ENCODE peak calls at places on chromosomes 3 and 15, in six cellular contexts. One of them, this sample, is unnamed.
A peak's percentile ranks its signal among the peaks of the same experiment; 100 is the strongest.

GRCh38 chr3:75768303-75769017 is 16.9 kb downstream of the ZNF717 start:
- DNase-seq in aorta: no peak
- DNase-seq in A549: no peak
- DNase-seq in colonic mucosa: no peak
- DNase-seq in SK-N-SH: no peak
- DNase-seq in HepG2: no peak
- DNase-seq in this sample: no peak

GRCh38 chr3:121885386-121885785 is 8.8 kb upstream of the SLC15A2 start:
- DNase-seq in aorta: no peak
- DNase-seq in A549: no peak
- DNase-seq in colonic mucosa: no peak
- DNase-seq in SK-N-SH: no peak
- DNase-seq in HepG2: no peak
- DNase-seq in this sample: no peak

GRCh38 chr15:81054236-81054635 is 53.5 kb downstream of the TLNRD1 start:
- DNase-seq in aorta: no peak
- DNase-seq in A549: no peak
- DNase-seq in colonic mucosa: no peak
- DNase-seq in SK-N-SH: no peak
- DNase-seq in HepG2: no peak
- DNase-seq in this sample: no peak

GRCh38 chr15:31485911-31486461 is 159.4 kb downstream of the KLF13 start:
- DNase-seq in aorta: no peak
- DNase-seq in A549: no peak
- DNase-seq in colonic mucosa: peak; percentile 16
- DNase-seq in SK-N-SH: no peak
- DNase-seq in HepG2: no peak
- DNase-seq in this sample: no peak

GRCh38 chr3:71398157-71398836 is 185.2 kb downstream of the FOXP1 start:
- DNase-seq in aorta: no peak
- DNase-seq in A549: no peak
- DNase-seq in colonic mucosa: no peak
- DNase-seq in SK-N-SH: peak; percentile 67
- DNase-seq in HepG2: no peak
- DNase-seq in this sample: no peak

GRCh38 chr15:101189341-101189679 is 62.5 kb downstream of the CHSY1 start:
- DNase-seq in aorta: no peak
- DNase-seq in A549: no peak
- DNase-seq in colonic mucosa: no peak
- DNase-seq in SK-N-SH: no peak
- DNase-seq in HepG2: no peak
- DNase-seq in this sample: no peak

GRCh38 chr3:11609481-11609880 is 34.2 kb downstream of the VGLL4 start:
- DNase-seq in aorta: no peak
- DNase-seq in A549: no peak
- DNase-seq in colonic mucosa: no peak
- DNase-seq in SK-N-SH: no peak
- DNase-seq in HepG2: no peak
- DNase-seq in this sample: no peak

GRCh38 chr3:158097571-158098553 is 8.4 kb downstream of the SHOX2 start:
- DNase-seq in aorta: peak; percentile 50
- DNase-seq in A549: peak; percentile 90
- DNase-seq in colonic mucosa: peak; percentile 83
- DNase-seq in SK-N-SH: no peak
- DNase-seq in HepG2: peak; percentile 76
- DNase-seq in this sample: peak; percentile 59

GRCh38 chr15:53974813-53975212 is 3.4 kb upstream of the UNC13C start:
- DNase-seq in aorta: no peak
- DNase-seq in A549: peak; percentile 0
- DNase-seq in colonic mucosa: no peak
- DNase-seq in SK-N-SH: no peak
- DNase-seq in HepG2: no peak
- DNase-seq in this sample: no peak

GRCh38 chr3:188646592-188646991 is 492.6 kb downstream of the LPP start:
- DNase-seq in aorta: no peak
- DNase-seq in A549: no peak
- DNase-seq in colonic mucosa: no peak
- DNase-seq in SK-N-SH: no peak
- DNase-seq in HepG2: no peak
- DNase-seq in this sample: no peak

GRCh38 chr15:88605507-88606436 is 15.4 kb upstream of the AEN start:
- DNase-seq in aorta: peak; percentile 63
- DNase-seq in A549: no peak
- DNase-seq in colonic mucosa: no peak
- DNase-seq in SK-N-SH: peak; percentile 65
- DNase-seq in HepG2: no peak
- DNase-seq in this sample: peak; percentile 78

GRCh38 chr15:78075490-78076230 is 1.9 kb downstream of the TBC1D2B start:
- DNase-seq in aorta: peak; percentile 72
- DNase-seq in A549: peak; percentile 38
- DNase-seq in colonic mucosa: peak; percentile 84
- DNase-seq in SK-N-SH: no peak
- DNase-seq in HepG2: peak; percentile 68
- DNase-seq in this sample: peak; percentile 60

GRCh38 chr3:195151866-195152526 is 119.0 kb downstream of the XXYLT1 start:
- DNase-seq in aorta: no peak
- DNase-seq in A549: peak; percentile 26
- DNase-seq in colonic mucosa: no peak
- DNase-seq in SK-N-SH: no peak
- DNase-seq in HepG2: peak; percentile 50
- DNase-seq in this sample: no peak

GRCh38 chr3:149291178-149291577 is 42.3 kb downstream of the TM4SF18 start:
- DNase-seq in aorta: no peak
- DNase-seq in A549: peak; percentile 33
- DNase-seq in colonic mucosa: no peak
- DNase-seq in SK-N-SH: peak; percentile 16
- DNase-seq in HepG2: peak; percentile 32
- DNase-seq in this sample: no peak

GRCh38 chr15:68843425-68844311 is 23.0 kb upstream of the ANP32A start:
- DNase-seq in aorta: no peak
- DNase-seq in A549: no peak
- DNase-seq in colonic mucosa: no peak
- DNase-seq in SK-N-SH: peak; percentile 82
- DNase-seq in HepG2: no peak
- DNase-seq in this sample: no peak

GRCh38 chr3:108602249-108602934 is 12.9 kb downstream of the DZIP3 start:
- DNase-seq in aorta: no peak
- DNase-seq in A549: no peak
- DNase-seq in colonic mucosa: no peak
- DNase-seq in SK-N-SH: no peak
- DNase-seq in HepG2: no peak
- DNase-seq in this sample: no peak

GRCh38 chr15:74632601-74633000 is 17.0 kb downstream of the CLK3 start:
- DNase-seq in aorta: no peak
- DNase-seq in A549: no peak
- DNase-seq in colonic mucosa: no peak
- DNase-seq in SK-N-SH: no peak
- DNase-seq in HepG2: no peak
- DNase-seq in this sample: no peak

GRCh38 chr3:194592798-194593752 is 40.1 kb downstream of the TMEM44 start:
- DNase-seq in aorta: peak; percentile 75
- DNase-seq in A549: peak; percentile 91
- DNase-seq in colonic mucosa: no peak
- DNase-seq in SK-N-SH: peak; percentile 68
- DNase-seq in HepG2: no peak
- DNase-seq in this sample: no peak

GRCh38 chr15:31367730-31368344 is 41.2 kb downstream of the KLF13 start:
- DNase-seq in aorta: no peak
- DNase-seq in A549: no peak
- DNase-seq in colonic mucosa: no peak
- DNase-seq in SK-N-SH: no peak
- DNase-seq in HepG2: no peak
- DNase-seq in this sample: peak; percentile 67

GRCh38 chr3:171874251-171874679 is 31.1 kb downstream of the TMEM212 start:
- DNase-seq in aorta: peak; percentile 48
- DNase-seq in A549: peak; percentile 64
- DNase-seq in colonic mucosa: no peak
- DNase-seq in SK-N-SH: no peak
- DNase-seq in HepG2: peak; percentile 5
- DNase-seq in this sample: no peak

GRCh38 chr3:38313263-38313662 is 31.2 kb downstream of the SLC22A14 start:
- DNase-seq in aorta: no peak
- DNase-seq in A549: no peak
- DNase-seq in colonic mucosa: no peak
- DNase-seq in SK-N-SH: no peak
- DNase-seq in HepG2: no peak
- DNase-seq in this sample: no peak

GRCh38 chr3:155321418-155321817 is 27.9 kb upstream of the STRIT1 start:
- DNase-seq in aorta: no peak
- DNase-seq in A549: no peak
- DNase-seq in colonic mucosa: no peak
- DNase-seq in SK-N-SH: no peak
- DNase-seq in HepG2: no peak
- DNase-seq in this sample: no peak

GRCh38 chr3:50674349-50675178 is at the start of gene DOCK3:
- DNase-seq in aorta: peak; percentile 64
- DNase-seq in A549: no peak
- DNase-seq in colonic mucosa: peak; percentile 40
- DNase-seq in SK-N-SH: peak; percentile 94
- DNase-seq in HepG2: no peak
- DNase-seq in this sample: peak; percentile 68

GRCh38 chr3:108804437-108804836 is 18.1 kb upstream of the TRAT1 start:
- DNase-seq in aorta: no peak
- DNase-seq in A549: no peak
- DNase-seq in colonic mucosa: no peak
- DNase-seq in SK-N-SH: no peak
- DNase-seq in HepG2: no peak
- DNase-seq in this sample: no peak

GRCh38 chr15:92655178-92655995 is at the start of gene FAM174B:
- DNase-seq in aorta: peak; percentile 61
- DNase-seq in A549: peak; percentile 68
- DNase-seq in colonic mucosa: peak; percentile 54
- DNase-seq in SK-N-SH: peak; percentile 92
- DNase-seq in HepG2: no peak
- DNase-seq in this sample: peak; percentile 76

GRCh38 chr3:58093573-58094195 is 85.5 kb downstream of the FLNB start:
- DNase-seq in aorta: no peak
- DNase-seq in A549: peak; percentile 52
- DNase-seq in colonic mucosa: no peak
- DNase-seq in SK-N-SH: no peak
- DNase-seq in HepG2: no peak
- DNase-seq in this sample: no peak

GRCh38 chr3:40079203-40079844 is 230.2 kb upstream of the EIF1B start:
- DNase-seq in aorta: no peak
- DNase-seq in A549: no peak
- DNase-seq in colonic mucosa: no peak
- DNase-seq in SK-N-SH: no peak
- DNase-seq in HepG2: peak; percentile 9
- DNase-seq in this sample: no peak

GRCh38 chr3:138824114-138824506 is 10.6 kb downstream of the PIK3CB start:
- DNase-seq in aorta: no peak
- DNase-seq in A549: no peak
- DNase-seq in colonic mucosa: no peak
- DNase-seq in SK-N-SH: no peak
- DNase-seq in HepG2: no peak
- DNase-seq in this sample: no peak

GRCh38 chr15:60370804-60371700 is 26.7 kb downstream of the ANXA2 start:
- DNase-seq in aorta: peak; percentile 90
- DNase-seq in A549: peak; percentile 98
- DNase-seq in colonic mucosa: peak; percentile 79
- DNase-seq in SK-N-SH: no peak
- DNase-seq in HepG2: peak; percentile 70
- DNase-seq in this sample: peak; percentile 80
- H3K4me1 ChIP-seq in aorta: peaks cover 15% of the 10 kb centered on the region
- H3K4me1 ChIP-seq in A549: peaks cover 75% of the 10 kb centered on the region
- H3K4me1 ChIP-seq in colonic mucosa: peaks cover 21% of the 10 kb centered on the region
- H3K4me1 ChIP-seq in SK-N-SH: peaks cover 17% of the 10 kb centered on the region
- H3K4me1 ChIP-seq in HepG2: peaks cover 76% of the 10 kb centered on the region
- H3K4me1 ChIP-seq in this sample: peaks cover 21% of the 10 kb centered on the region

GRCh38 chr3:185549111-185549510 is 3.3 kb downstream of the LIPH start:
- DNase-seq in aorta: no peak
- DNase-seq in A549: peak; percentile 83
- DNase-seq in colonic mucosa: peak; percentile 78
- DNase-seq in SK-N-SH: no peak
- DNase-seq in HepG2: no peak
- DNase-seq in this sample: no peak
- H3K4me1 ChIP-seq in aorta: no peaks in the 10 kb centered on the region
- H3K4me1 ChIP-seq in A549: peaks cover 65% of the 10 kb centered on the region
- H3K4me1 ChIP-seq in colonic mucosa: no peaks in the 10 kb centered on the region
- H3K4me1 ChIP-seq in SK-N-SH: no peaks in the 10 kb centered on the region
- H3K4me1 ChIP-seq in HepG2: peaks cover 42% of the 10 kb centered on the region
- H3K4me1 ChIP-seq in this sample: no peaks in the 10 kb centered on the region

GRCh38 chr3:141410861-141411771 is 42.8 kb downstream of the ZBTB38 start:
- DNase-seq in aorta: no peak
- DNase-seq in A549: peak; percentile 81
- DNase-seq in colonic mucosa: peak; percentile 33
- DNase-seq in SK-N-SH: no peak
- DNase-seq in HepG2: no peak
- DNase-seq in this sample: no peak
- H3K4me1 ChIP-seq in aorta: peaks cover 4% of the 10 kb centered on the region
- H3K4me1 ChIP-seq in A549: peaks cover 100% of the 10 kb centered on the region
- H3K4me1 ChIP-seq in colonic mucosa: peaks cover 29% of the 10 kb centered on the region
- H3K4me1 ChIP-seq in SK-N-SH: peaks cover 30% of the 10 kb centered on the region
- H3K4me1 ChIP-seq in HepG2: peaks cover 67% of the 10 kb centered on the region
- H3K4me1 ChIP-seq in this sample: peaks cover 45% of the 10 kb centered on the region

GRCh38 chr3:187024561-187025226 is 94.4 kb downstream of the ST6GAL1 start:
- DNase-seq in aorta: no peak
- DNase-seq in A549: no peak
- DNase-seq in colonic mucosa: peak; percentile 15
- DNase-seq in SK-N-SH: no peak
- DNase-seq in HepG2: no peak
- DNase-seq in this sample: no peak

GRCh38 chr3:187025254-187025655 is 94.9 kb downstream of the ST6GAL1 start:
- DNase-seq in aorta: no peak
- DNase-seq in A549: no peak
- DNase-seq in colonic mucosa: no peak
- DNase-seq in SK-N-SH: no peak
- DNase-seq in HepG2: no peak
- DNase-seq in this sample: no peak

GRCh38 chr3:187026321-187026678 is 96.0 kb downstream of the ST6GAL1 start:
- DNase-seq in aorta: no peak
- DNase-seq in A549: no peak
- DNase-seq in colonic mucosa: no peak
- DNase-seq in SK-N-SH: no peak
- DNase-seq in HepG2: no peak
- DNase-seq in this sample: no peak

GRCh38 chr3:187027531-187027936 is 97.2 kb downstream of the ST6GAL1 start:
- DNase-seq in aorta: no peak
- DNase-seq in A549: no peak
- DNase-seq in colonic mucosa: peak; percentile 19
- DNase-seq in SK-N-SH: no peak
- DNase-seq in HepG2: no peak
- DNase-seq in this sample: no peak

DNA sequence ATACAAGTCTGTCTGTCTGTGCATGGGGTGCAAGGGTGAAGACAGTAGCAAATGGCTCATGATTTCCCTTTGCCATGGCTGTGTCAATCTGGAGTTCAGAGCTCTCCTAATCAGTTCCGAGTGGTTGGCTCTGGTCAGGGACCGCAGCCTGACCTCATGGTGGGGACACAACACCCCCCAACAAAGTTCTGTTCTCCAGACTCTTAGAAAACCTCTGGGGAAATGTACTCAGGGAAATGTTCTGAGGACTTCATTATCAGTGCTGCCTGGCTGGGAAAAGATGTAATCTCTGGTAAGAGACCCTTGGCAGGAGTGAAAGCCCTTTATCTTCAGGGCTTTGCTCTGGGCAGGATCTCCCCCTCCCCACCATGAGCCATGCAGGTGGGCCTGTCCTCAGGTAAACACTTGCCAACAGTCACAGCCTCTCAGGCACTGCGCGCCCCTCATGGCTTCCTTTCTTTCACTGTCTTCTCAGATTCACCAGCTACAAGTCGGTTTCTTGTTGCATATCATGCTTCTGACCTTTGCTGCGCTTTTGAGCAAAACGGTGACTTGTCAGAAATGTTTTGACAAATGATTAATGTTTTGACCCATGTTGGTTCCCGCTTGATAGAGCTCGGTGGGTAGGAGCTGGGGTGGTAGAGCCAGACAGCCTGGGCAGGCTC is 95.5 kb downstream of the ST6GAL1 start:
- DNase-seq in aorta: no peak
- DNase-seq in A549: no peak
- DNase-seq in colonic mucosa: no peak
- DNase-seq in SK-N-SH: peak; percentile 53
- DNase-seq in HepG2: no peak
- DNase-seq in this sample: no peak
- H3K4me1 ChIP-seq in aorta: no peaks in the 10 kb centered on the region
- H3K4me1 ChIP-seq in A549: no peaks in the 10 kb centered on the region
- H3K4me1 ChIP-seq in colonic mucosa: no peaks in the 10 kb centered on the region
- H3K4me1 ChIP-seq in SK-N-SH: peaks cover 9% of the 10 kb centered on the region
- H3K4me1 ChIP-seq in HepG2: no peaks in the 10 kb centered on the region
- H3K4me1 ChIP-seq in this sample: peaks cover 7% of the 10 kb centered on the region